ENCODE peak calls at places on chromosomes 11 and 22, in six cellular contexts. H, C, O, N, Q and V are unnamed samples.

GRCh38 chr11:125950696-125951645 is 5.1 kb downstream of the VSIG10L2 start:
- DNase-seq in H (peak; percentile 57), Q (no peak), N (peak; percentile 88), C (peak; percentile 64), O (peak; percentile 72), V (peak; percentile 28)

GRCh38 chr11:3867209-3868071 is 12.0 kb downstream of the STIM1 start:
- DNase-seq in N (peak; percentile 48), Q (no peak), C (no peak), H (peak; percentile 80), O (peak; percentile 23), V (peak; percentile 55)

GRCh38 chr11:69854719-69855118 is 35.5 kb upstream of the FGF3 start:
- DNase-seq in Q (no peak), O (no peak), N (peak; percentile 16), C (no peak), H (peak; percentile 21), V (peak; percentile 5)

GRCh38 chr11:8905528-8906165 is 5.3 kb upstream of the AKIP1 start:
- DNase-seq in C (no peak), H (peak; percentile 81), Q (no peak), O (peak; percentile 89), N (peak; percentile 93), V (peak; percentile 91)

GRCh38 chr11:28833169-28833568 is 725.0 kb downstream of the METTL15 start:
- DNase-seq in C (no peak), H (no peak), N (no peak), Q (no peak), O (no peak), V (no peak)

GRCh38 chr11:8332196-8332595 is 68.5 kb upstream of the LMO1 start:
- DNase-seq in N (no peak), Q (no peak), C (no peak), H (no peak), O (no peak), V (no peak)

GRCh38 chr11:32829157-32829679 is 509 bp upstream of the PRRG4 start:
- DNase-seq in C (no peak), H (no peak), O (peak; percentile 38), N (peak; percentile 33), Q (no peak), V (no peak)

GRCh38 chr11:68256331-68256741 is 15.4 kb downstream of the C11orf24 start:
- DNase-seq in O (peak; percentile 63), C (no peak), Q (no peak), N (peak; percentile 10), H (peak; percentile 55), V (peak; percentile 68)

GRCh38 chr11:118086913-118087768 is at the start of gene SMIM35:
- DNase-seq in O (no peak), H (no peak), Q (no peak), C (peak; percentile 60), N (no peak), V (no peak)

GRCh38 chr11:108752297-108752751 is 87.5 kb downstream of the DDX10 start:
- DNase-seq in N (no peak), C (no peak), Q (no peak), H (no peak), O (no peak), V (no peak)

GRCh38 chr22:37212174-37212906 is at the start of gene SSTR3:
- DNase-seq in C (peak; percentile 58), N (no peak), H (no peak), Q (peak; percentile 32), O (no peak), V (no peak)

GRCh38 chr11:103871923-103872551 is 164.4 kb upstream of the DDI1 start:
- DNase-seq in H (no peak), C (no peak), Q (no peak), O (no peak), N (peak; percentile 40), V (peak; percentile 23)

GRCh38 chr11:117816846-117817212 is 7.7 kb downstream of the FXYD2 start:
- DNase-seq in Q (no peak), H (no peak), O (no peak), N (no peak), C (peak; percentile 52), V (no peak)

GRCh38 chr11:37371346-37371970 is 773.4 kb upstream of the RAG2 start:
- DNase-seq in O (no peak), H (no peak), N (no peak), C (no peak), Q (no peak), V (no peak)

GRCh38 chr11:115693002-115693401 is 188.8 kb upstream of the CADM1 start:
- DNase-seq in O (no peak), H (no peak), N (no peak), C (no peak), Q (no peak), V (no peak)
- TF ChIP-seq CTCF in O (no peak), H (no peak), N (no peak), C (no peak), Q (no peak), V (no peak)

DNA sequence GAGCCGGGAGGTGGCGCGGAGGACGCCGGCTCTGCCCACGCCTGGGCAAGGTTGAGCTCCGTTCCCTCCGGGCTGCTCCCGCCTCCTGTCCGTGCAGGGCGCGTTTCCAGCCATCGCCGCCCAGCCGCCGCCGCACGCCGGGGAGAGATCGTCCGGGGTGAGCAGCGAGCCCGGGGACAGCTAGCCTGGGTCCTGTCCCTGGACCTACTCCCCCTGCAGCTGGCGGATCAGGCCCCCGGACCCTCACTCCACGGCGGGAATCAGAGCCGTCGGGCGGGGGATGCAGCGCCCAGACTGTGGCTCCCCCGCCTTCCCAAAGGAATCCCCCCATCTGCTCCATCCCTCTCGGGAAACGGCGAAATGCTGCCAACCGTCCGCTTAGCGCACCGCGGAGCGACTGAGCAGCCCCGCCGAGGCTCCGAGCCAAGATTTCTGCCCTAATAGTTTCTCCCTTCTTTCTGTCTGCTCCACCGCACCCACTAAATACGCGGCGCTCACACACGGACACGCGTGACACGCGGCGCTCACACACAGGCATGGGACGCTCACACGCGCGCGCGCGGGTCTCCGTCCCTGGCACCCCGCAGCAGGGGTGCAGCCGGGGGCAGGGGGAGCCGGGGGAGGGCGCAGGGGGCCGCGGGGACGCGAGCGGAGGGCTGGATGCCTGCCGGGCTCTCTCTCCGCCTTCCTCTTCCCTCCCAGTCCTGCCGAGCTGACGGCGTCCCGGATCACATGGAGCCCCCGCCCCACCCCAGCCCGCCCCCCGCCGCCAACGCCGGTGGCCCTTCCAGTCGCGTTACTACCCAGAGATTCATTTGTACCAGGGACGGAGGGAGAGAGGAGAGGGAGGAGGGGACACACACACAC is at the start of gene KCNJ5:
- DNase-seq in O (peak; percentile 17), N (peak; percentile 30), H (peak; percentile 16), Q (peak; percentile 59), C (peak; percentile 60), V (peak; percentile 10)
- H3K4me3 ChIP-seq in O (peak within 1 kb of the TSS; percentile 62), N (peak within 1 kb of the TSS; percentile 60), H (peak within 1 kb of the TSS; percentile 47), Q (peak within 1 kb of the TSS; percentile 62), C (peak within 1 kb of the TSS; percentile 59), V (peak within 1 kb of the TSS; percentile 53)

DNA sequence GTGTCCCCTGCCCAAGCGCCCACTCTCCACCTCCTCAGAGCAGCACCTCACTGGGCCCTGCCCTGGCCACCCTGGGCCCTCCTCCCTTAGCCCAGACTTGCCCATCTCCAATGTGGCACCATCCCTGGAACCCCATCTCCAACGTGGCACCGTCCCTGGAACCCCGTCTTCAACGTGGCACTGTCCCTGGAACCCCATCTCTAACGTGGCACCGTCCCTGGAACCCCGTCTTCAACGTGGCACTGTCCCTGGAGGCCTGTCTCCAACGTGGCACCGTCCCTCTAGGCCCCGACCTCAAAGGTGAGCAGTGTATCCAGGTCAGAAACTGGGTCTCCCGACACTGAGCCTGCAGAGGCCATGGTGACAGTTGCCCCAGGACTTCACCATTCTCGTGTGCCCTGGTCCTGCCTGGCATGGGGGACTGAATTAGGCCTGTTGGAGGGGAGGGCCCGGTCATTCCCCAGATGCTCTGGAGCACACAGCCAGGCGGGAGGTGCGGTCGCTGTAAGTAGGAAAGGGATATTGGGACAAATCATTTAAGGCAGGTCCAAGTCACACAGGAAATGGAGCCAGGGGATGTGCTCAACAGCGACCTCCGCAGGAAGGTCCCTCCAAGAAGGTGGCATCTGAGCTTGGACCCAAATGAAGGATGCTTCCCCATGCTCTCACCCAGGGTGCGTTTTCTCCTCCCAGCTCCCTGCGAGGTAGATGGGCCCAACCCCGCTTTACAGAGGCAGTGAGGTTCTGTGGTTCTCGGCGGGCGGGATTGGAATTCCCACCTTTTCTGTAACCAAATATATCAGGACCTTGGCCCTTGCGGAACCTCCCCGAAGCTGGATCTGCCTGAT is 2.4 kb upstream of the CTSD start:
- DNase-seq in H (no peak), O (no peak), N (no peak), Q (no peak), C (peak; percentile 42), V (no peak)
- TF ChIP-seq CTCF in H (no peak), O (no peak), N (no peak), Q (no peak), C (no peak), V (no peak)

GRCh38 chr22:29914165-29914564 is 31.2 kb downstream of the MTMR3 start:
- DNase-seq in O (peak; percentile 88), C (no peak), N (peak; percentile 79), Q (no peak), H (peak; percentile 74), V (peak; percentile 86)
- H3K4me3 ChIP-seq in O (no peak overlapping the region), C (no peak overlapping the region), N (no peak overlapping the region), Q (no peak overlapping the region), H (no peak overlapping the region), V (no peak overlapping the region)

GRCh38 chr11:62705401-62705800 is 1.8 kb downstream of the BSCL2 start:
- DNase-seq in C (no peak), H (no peak), O (no peak), N (no peak), Q (no peak), V (no peak)
- TF ChIP-seq CTCF in C (no peak), H (no peak), O (no peak), N (no peak), Q (no peak), V (no peak)